ENCODE peak calls at places on chromosomes 13 and 19, in five cellular contexts. O, V, E, C and Y are unnamed samples.

GRCh38 chr13:110798595-110798994 is 85.1 kb downstream of the ING1 start:
- DNase-seq in V (no peak), O (no peak), E (no peak), C (no peak), Y (no peak)

GRCh38 chr13:81295177-81295576 is 954.3 kb upstream of the SPRY2 start:
- DNase-seq in E (no peak), V (no peak), O (no peak), C (no peak), Y (no peak)

GRCh38 chr19:23075031-23075733 is 41.6 kb upstream of the ZNF730 start:
- DNase-seq in O (peak), C (peak), E (peak), V (peak), Y (peak)

GRCh38 chr13:113947321-113948033 is 26.4 kb downstream of the C13orf46 start:
- DNase-seq in O (no peak), V (peak), C (peak), E (no peak), Y (no peak)

GRCh38 chr19:30363073-30363472 is 9.1 kb upstream of the ZNF536 start:
- DNase-seq in E (no peak), C (no peak), V (no peak), O (no peak), Y (no peak)

GRCh38 chr19:741506-742131 is 9.3 kb upstream of the MISP start:
- DNase-seq in C (no peak), V (no peak), O (peak), E (no peak), Y (no peak)

GRCh38 chr19:45638930-45639729 is at the start of gene EML2:
- DNase-seq in O (peak), V (no peak), C (peak), E (peak), Y (no peak)

GRCh38 chr19:14434543-14435319 is 1.6 kb downstream of the PKN1 start:
- DNase-seq in V (peak), C (peak), E (no peak), O (no peak), Y (no peak)

GRCh38 chr13:72463561-72463960 is 263.9 kb downstream of the MZT1 start:
- DNase-seq in C (no peak), E (no peak), V (peak), O (peak), Y (no peak)

GRCh38 chr19:1324792-1325567 is 39.3 kb downstream of the EFNA2 start:
- DNase-seq in V (peak), O (peak), C (peak), E (no peak), Y (no peak)

GRCh38 chr19:47035495-47036232 is 12.8 kb downstream of the TMEM160 start:
- DNase-seq in E (peak), V (peak), O (peak), C (peak), Y (peak)
- TF ChIP-seq CTCF in E (peak), V (peak), O (peak), C (peak), Y (peak)

DNA sequence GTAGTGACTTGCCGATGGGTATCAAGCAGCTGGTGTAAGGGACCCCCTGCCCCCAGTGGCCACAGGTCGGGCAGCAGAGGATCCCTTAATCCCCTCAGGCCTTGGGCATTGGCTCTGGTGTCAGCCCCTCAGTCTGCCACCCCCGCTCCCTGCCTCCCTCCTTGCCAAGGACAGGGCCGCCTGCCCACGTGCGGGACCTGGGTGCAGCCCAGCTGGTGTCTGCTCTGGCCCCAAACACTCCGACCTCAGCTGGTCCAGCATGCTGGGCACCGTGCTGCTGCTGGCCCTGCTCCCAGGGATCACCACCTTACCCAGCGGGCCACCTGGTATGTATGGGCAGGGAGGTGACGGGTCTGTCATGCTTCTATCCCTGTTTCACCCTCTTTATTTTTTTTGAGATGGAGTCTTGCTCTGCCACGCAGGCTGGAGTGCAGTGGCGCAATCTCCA is at the start of gene TGFBR3L:
- DNase-seq in O (no peak), C (no peak), E (peak), V (no peak), Y (no peak)
- H3K4me3 ChIP-seq in O (no peak), C (no peak), E (no peak), V (no peak), Y (no peak)

GRCh38 chr19:36058481-36059179 is 3.9 kb downstream of the WDR62 start:
- DNase-seq in E (no peak), V (no peak), C (no peak), O (no peak), Y (no peak)

GRCh38 chr19:36051236-36051635 is 2.8 kb downstream of the THAP8 start:
- DNase-seq in V (no peak), O (peak), C (no peak), E (no peak), Y (no peak)

GRCh38 chr19:36054733-36055686 is at the start of gene WDR62:
- DNase-seq in O (peak), C (peak), V (no peak), E (peak), Y (peak)

GRCh38 chr19:36051637-36052036 is 2.4 kb downstream of the THAP8 start:
- DNase-seq in V (no peak), O (no peak), C (no peak), E (no peak), Y (no peak)

GRCh38 chr19:36054119-36054732 is at the start of gene THAP8:
- DNase-seq in E (peak), V (peak), C (peak), O (peak), Y (peak)
- TF ChIP-seq CTCF in E (peak), V (peak), C (peak), O (peak), Y (peak)

DNA sequence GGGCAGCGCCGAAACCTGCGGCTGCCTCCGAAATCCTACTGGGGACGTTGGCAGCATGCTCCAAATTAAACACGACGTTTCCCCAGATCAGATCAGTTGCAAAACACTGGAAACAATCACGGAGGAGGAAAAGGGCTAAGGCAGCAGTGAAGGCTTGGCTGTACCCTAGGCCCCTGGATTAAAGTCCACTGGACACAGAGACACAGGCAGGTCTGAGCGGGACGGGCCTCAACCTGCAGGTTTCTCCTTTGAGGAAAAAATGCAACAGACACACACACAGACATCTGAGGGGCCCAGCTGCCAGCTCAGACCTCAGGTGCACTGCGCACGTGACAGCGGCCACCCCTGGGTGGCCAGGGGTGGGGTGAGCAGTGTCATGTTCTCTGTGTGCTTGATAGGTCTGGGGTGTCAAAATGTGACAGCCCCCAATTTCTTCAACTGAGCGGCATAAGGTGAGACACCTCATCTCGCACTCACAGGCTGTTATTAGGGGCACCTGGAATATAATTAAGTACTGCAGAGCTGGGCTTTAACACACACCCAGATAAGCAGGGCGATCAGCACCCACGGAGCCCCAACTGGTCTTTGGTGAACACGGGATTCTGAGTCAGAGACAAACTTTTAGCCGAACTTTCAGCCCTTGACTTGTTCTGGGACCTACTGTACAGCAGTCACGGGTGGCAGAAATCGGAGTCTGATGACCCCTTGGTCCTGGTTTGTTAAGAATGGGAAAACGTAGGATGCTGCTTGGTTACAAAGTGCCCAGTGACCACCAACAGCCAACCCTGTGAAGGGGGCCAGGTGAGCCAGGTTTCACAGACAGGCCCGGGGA is 9.3 kb downstream of the SH3GL1 start:
- DNase-seq in O (no peak), C (peak), E (no peak), V (peak), Y (no peak)
- H3K4me3 ChIP-seq in O (peak), C (no peak), E (no peak), V (peak), Y (no peak)

DNA sequence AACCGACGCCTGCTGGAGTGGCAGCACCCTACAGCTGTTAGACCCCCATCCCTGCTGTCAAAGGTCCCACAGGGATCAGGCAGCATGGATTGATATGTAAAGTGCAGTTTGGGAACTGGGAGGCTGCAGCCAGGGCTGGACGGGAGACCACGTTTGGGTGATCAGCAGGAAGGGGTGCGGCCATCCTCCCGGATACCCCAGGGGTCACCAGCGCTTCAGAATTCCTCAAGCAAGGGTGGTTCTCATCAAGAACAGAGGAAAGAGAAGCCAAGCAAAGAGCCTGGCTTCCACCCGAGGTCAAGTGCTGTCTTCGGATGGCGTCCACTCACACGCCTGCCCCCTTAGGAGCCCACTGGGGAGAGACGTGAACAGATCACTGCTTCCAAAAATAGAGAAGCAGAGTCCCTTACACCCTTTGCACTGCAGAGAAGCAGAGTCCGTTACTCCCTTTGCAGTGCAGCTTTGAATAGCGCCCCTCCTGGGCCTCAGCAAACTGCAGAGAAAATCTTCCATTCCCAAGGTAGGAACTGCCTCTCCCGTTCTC is 35.5 kb downstream of the DHRS12 start:
- DNase-seq in C (no peak), V (no peak), O (peak), E (no peak), Y (no peak)
- TF ChIP-seq CTCF in C (no peak), V (no peak), O (peak), E (no peak), Y (no peak)

DNA sequence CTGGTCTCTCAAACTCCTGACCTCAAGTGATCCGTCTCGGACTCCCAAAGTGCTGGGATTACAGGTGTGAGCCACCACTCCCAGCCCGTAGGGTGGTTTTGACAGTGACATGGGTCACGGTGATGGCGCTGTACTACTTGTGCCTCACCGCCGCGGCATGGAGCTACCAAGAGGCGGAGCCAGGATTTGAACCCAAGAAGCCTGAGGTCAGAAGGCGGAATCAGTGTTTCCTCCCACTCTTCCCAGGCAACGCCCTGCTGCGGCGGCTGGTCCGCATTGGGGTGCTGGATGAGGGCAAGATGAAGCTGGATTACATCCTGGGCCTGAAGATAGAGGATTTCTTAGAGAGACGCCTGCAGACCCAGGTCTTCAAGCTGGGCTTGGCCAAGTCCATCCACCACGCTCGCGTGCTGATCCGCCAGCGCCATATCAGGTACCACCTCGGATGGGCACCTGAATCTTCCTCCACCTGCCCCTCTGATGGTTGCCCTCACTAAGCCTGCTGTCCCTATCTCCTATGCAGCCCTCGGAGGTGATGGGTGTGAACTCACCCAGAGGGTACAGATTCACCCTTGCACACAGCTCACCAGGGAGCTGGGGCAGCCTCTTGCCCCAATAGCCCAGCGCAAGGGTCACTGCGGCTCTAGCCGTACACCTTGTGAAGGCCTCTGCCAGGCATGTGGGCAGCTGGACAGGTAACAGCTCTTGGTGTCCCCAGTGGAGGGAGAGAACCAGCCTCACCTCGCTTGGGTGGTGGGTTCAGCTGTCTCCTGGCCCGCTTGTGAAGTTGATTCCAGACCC is 5.6 kb downstream of the RPS9 start:
- DNase-seq in E (no peak), C (no peak), V (no peak), O (no peak), Y (no peak)
- H3K4me3 ChIP-seq in E (no peak), C (no peak), V (no peak), O (no peak), Y (no peak)

GRCh38 chr13:83150616-83151307 is 731.5 kb downstream of the SLITRK1 start:
- DNase-seq in C (no peak), E (no peak), O (no peak), V (peak), Y (no peak)

GRCh38 chr13:83153833-83154232 is 728.4 kb downstream of the SLITRK1 start:
- DNase-seq in C (no peak), O (no peak), V (no peak), E (no peak), Y (no peak)

GRCh38 chr13:83151308-83151660 is 731.0 kb downstream of the SLITRK1 start:
- DNase-seq in O (no peak), E (no peak), V (peak), C (no peak), Y (no peak)
- TF ChIP-seq CTCF in O (no peak), E (no peak), V (no peak), C (no peak), Y (no peak)

DNA sequence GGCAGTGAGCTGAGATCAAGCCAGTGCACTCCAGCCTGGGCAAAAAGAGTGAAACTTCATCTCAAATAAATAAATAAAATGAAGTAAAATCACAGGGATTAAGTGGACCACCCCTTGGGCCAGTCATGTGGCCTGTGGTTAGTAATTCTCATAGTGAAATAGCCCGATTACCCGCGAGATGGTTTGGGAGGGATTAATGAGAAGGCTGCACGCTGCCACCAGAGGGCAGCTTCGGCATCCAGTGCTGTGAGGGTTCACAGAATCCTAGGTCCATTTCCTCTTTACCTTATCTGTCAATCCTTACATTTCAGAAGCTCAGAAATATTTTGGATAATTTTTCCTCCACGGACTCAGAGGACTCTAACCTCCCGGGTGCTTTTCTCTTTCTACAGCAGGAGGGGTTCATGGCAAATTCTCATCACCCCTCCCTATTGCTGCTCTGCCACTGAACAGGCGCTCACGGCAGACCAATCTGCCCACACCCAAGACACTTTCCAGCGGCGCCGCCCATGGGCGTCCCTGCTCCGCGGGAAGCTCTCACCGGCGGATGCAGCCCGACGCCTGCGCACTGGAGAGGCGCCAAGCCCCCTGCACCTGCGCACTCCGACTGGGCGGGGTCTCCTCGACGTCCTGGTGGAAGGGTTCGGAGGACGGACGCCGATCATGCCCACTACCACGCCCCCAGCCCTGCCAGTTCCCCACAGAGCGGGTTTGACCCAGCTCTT is 11.0 kb downstream of the ZNF835 start:
- DNase-seq in V (no peak), C (no peak), E (no peak), O (no peak), Y (no peak)
- H3K4me3 ChIP-seq in V (no peak), C (no peak), E (no peak), O (no peak), Y (no peak)

GRCh38 chr13:99200433-99201167 is at the start of gene UBAC2:
- DNase-seq in E (peak), O (peak), C (peak), V (peak), Y (peak)
- TF ChIP-seq CTCF in E (no peak), O (no peak), C (no peak), V (peak), Y (no peak)